ENCODE peak calls at places on chromosomes 6 and 20, in six cellular contexts. S is MM.1S, B is GM23248, N is HCT116, H is PC-3, G is SK-N-SH. K is an unnamed sample.

GRCh38 chr6:73983367-73983766 is 287.4 kb downstream of the CD109 start:
- DNase-seq in H (no peak), G (no peak), N (no peak), B (peak), S (no peak), K (no peak)

GRCh38 chr6:42520786-42521607 is 42.8 kb upstream of the UBR2 start:
- DNase-seq in H (peak), B (peak), G (no peak), N (peak), S (no peak), K (no peak)

GRCh38 chr6:47729019-47729418 is 30.6 kb downstream of the ADGRF4 start:
- DNase-seq in H (peak), G (no peak), N (no peak), S (no peak), B (peak), K (no peak)

GRCh38 chr20:25483431-25484132 is 76.1 kb downstream of the GINS1 start:
- DNase-seq in N (no peak), B (no peak), G (no peak), S (no peak), H (no peak), K (no peak)

GRCh38 chr6:31581511-31582229 is 554 bp downstream of the LTB start:
- DNase-seq in N (no peak), H (no peak), B (no peak), G (peak), S (no peak), K (peak)

GRCh38 chr6:79410806-79411205 is 126.4 kb downstream of the LCA5 start:
- DNase-seq in N (no peak), B (no peak), G (peak), H (no peak), S (no peak), K (peak)

GRCh38 chr6:66662196-66662595 is 955.2 kb upstream of the EYS start:
- DNase-seq in N (no peak), G (peak), B (peak), H (peak), S (no peak), K (peak)

GRCh38 chr6:13776602-13777001 is 37.8 kb downstream of the MCUR1 start:
- DNase-seq in G (no peak), S (no peak), H (no peak), N (no peak), B (no peak), K (no peak)

DNA sequence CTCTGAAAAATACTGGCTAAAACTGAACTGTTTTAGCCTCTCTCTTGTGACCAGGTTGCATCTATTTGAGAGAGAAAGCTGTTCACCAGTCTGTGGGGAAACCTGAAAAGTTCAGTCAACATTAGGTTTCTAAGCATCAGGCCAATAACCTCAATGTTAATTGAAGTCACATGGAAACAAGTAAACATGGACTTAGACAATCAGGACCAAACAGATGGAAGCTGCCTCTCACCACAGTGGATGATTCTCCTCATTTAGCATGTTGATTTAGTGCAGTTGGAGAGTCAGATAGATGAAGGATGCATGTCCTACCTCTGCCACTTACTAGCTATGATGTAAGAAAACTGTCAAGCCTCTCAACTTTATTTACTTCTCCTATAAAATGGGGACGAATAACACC is 18.2 kb downstream of the SCGN start:
- DNase-seq in H (no peak), S (no peak), G (no peak), N (no peak), B (no peak), K (no peak)
- TF ChIP-seq EZH2phosphoT487 in H (no peak), S (no peak), G (no peak), N (no peak), B (no peak), K (no peak)

DNA sequence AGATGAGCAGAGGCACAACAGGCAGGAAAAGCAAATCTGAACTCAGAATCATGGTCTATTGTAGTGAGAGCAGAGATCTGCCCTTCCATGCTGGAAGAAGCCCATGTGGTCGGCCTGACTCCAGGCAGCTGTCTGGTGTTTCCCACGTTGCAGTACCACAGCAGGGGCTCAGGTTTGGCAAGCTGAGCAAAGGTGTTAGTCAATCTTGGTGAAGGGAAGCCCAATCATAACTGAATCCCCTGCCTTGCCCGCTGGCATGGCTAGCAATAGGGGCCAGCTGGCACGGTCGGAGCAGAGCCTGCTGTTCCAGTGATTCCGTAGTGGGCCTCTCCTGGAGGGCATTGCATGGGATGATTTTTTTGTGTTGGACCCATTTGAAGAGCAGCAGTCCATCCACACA is 17.8 kb upstream of the CCR6 start:
- DNase-seq in N (no peak), S (no peak), B (no peak), H (no peak), G (no peak), K (no peak)
- H3K4me2 ChIP-seq in N (no peak), S (no peak), B (no peak), H (no peak), G (no peak), K (no peak)

GRCh38 chr6:127190552-127190951 is 72.1 kb downstream of the RSPO3 start:
- DNase-seq in G (no peak), H (peak), N (peak), B (peak), S (peak), K (peak)

GRCh38 chr6:127188752-127189151 is 70.3 kb downstream of the RSPO3 start:
- DNase-seq in H (no peak), N (no peak), B (peak), G (no peak), S (no peak), K (no peak)

GRCh38 chr6:127191716-127192115 is 73.2 kb downstream of the RSPO3 start:
- DNase-seq in S (no peak), B (peak), G (no peak), H (no peak), N (no peak), K (no peak)

GRCh38 chr6:127195833-127196232 is 70.8 kb upstream of the RNF146 start:
- DNase-seq in S (no peak), N (no peak), G (no peak), H (no peak), B (no peak), K (no peak)

DNA sequence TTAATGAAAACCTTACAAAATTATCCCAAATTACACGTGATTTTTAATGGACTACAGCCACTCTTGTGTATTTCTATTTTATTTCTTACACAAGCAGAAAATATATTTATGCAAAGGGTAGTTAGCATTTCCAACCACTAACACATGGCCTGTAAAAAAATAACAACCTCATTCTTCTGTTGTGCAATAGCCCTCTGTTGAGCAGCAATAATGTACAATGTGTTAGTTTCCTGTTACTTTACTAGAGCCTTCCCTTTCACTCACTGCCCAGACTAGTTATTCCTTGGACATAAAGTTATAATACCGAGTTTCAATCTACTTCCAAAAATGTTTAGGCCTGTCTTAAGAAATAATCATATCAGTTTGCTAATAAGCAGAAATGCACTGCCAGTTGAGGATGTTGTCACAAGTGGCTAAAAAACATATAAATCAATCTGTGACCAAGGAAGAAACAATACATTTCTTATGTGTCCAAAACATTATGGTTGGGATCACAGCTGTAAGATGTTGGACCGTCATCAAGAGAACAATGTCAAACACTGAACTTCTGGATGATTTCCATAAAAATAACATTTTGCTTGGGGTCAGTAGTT is 73.7 kb upstream of the RNF146 start:
- DNase-seq in G (no peak), H (no peak), N (no peak), S (no peak), B (peak), K (no peak)
- H3K9ac ChIP-seq in G (no peak), H (no peak), N (no peak), S (no peak), B (peak), K (no peak)

GRCh38 chr6:24322924-24323323 is 34.9 kb downstream of the DCDC2 start:
- DNase-seq in S (no peak), H (no peak), G (no peak), N (no peak), B (no peak), K (no peak)
- TF ChIP-seq EZH2phosphoT487 in S (no peak), H (no peak), G (no peak), N (no peak), B (no peak), K (no peak)

GRCh38 chr6:133369755-133370154 is 128.6 kb downstream of the EYA4 start:
- DNase-seq in S (no peak), B (no peak), H (no peak), G (no peak), N (no peak), K (no peak)
- H3K4me2 ChIP-seq in S (peak), B (no peak), H (no peak), G (no peak), N (no peak), K (no peak)

GRCh38 chr6:25404094-25404493 is 124.9 kb downstream of the CARMIL1 start:
- DNase-seq in H (no peak), B (no peak), S (peak), G (no peak), N (no peak), K (no peak)
- H3K9ac ChIP-seq in H (no peak), B (no peak), S (peak), G (no peak), N (no peak), K (no peak)

GRCh38 chr6:39404312-39404711 is 81.8 kb upstream of the KCNK16 start:
- DNase-seq in B (no peak), H (no peak), S (no peak), N (no peak), G (no peak), K (no peak)
- TF ChIP-seq EZH2phosphoT487 in B (no peak), H (no peak), S (no peak), N (no peak), G (no peak), K (no peak)